ENCODE peak calls at places on chromosomes 7 and 10, in five cellular contexts. Z is lower leg skin; P is stimulated activated naive CD4-positive, alpha-beta T cell; W is memory B cell; Q is renal cortical epithelial cell. M is an unnamed sample.

GRCh38 chr7:139618482-139619366 is 95.2 kb downstream of the CLEC2L start:
- DNase-seq in P (peak; percentile 51), Q (no peak), Z (peak; percentile 79), W (no peak), M (no peak)

GRCh38 chr7:155369-156000 is 36.9 kb upstream of the FAM20C start:
- DNase-seq in Z (no peak), W (no peak), P (no peak), Q (peak; percentile 47), M (no peak)

GRCh38 chr10:90872648-90873020 is 860 bp downstream of the RPP30 start:
- DNase-seq in P (no peak), W (no peak), Z (no peak), Q (no peak), M (no peak)

GRCh38 chr7:28685660-28686417 is 272.3 kb downstream of the TRIL start:
- DNase-seq in W (peak; percentile 33), Z (peak; percentile 97), P (peak; percentile 2), Q (peak; percentile 99), M (peak; percentile 97)

GRCh38 chr7:123231060-123232000 is 31.6 kb upstream of the SLC13A1 start:
- DNase-seq in W (no peak), Q (no peak), Z (no peak), P (no peak), M (no peak)

GRCh38 chr10:70247360-70247759 is 14.1 kb upstream of the PPA1 start:
- DNase-seq in P (no peak), Z (no peak), W (no peak), Q (no peak), M (no peak)

GRCh38 chr7:127251458-127252379 is 1.0 kb downstream of the GRM8 start:
- DNase-seq in P (no peak), W (peak; percentile 22), Q (no peak), Z (no peak), M (no peak)

GRCh38 chr7:155204744-155205367 is 92.8 kb upstream of the INSIG1 start:
- DNase-seq in W (no peak), P (no peak), Q (peak; percentile 54), Z (peak; percentile 72), M (no peak)

GRCh38 chr7:43092819-43093218 is 19.6 kb upstream of the HECW1 start:
- DNase-seq in Q (no peak), Z (no peak), P (no peak), W (no peak), M (no peak)

GRCh38 chr7:73442222-73442902 is 8.8 kb downstream of the FZD9 start:
- DNase-seq in Z (peak; percentile 25), Q (no peak), W (no peak), P (no peak), M (no peak)

GRCh38 chr10:132881186-132881920 is 61.0 kb downstream of the CFAP46 start:
- DNase-seq in Z (peak; percentile 66), P (no peak), W (no peak), Q (no peak), M (no peak)

GRCh38 chr7:157404845-157405481 is 68.2 kb downstream of the DNAJB6 start:
- DNase-seq in W (no peak), Z (no peak), Q (peak; percentile 61), P (no peak), M (peak; percentile 76)

GRCh38 chr7:108351715-108352114 is 104.5 kb downstream of the NRCAM start:
- DNase-seq in W (no peak), Q (no peak), Z (no peak), P (no peak), M (no peak)

GRCh38 chr10:72310636-72311035 is 36.9 kb downstream of the DDIT4 start:
- DNase-seq in Q (peak; percentile 55), P (no peak), W (no peak), Z (no peak), M (no peak)

GRCh38 chr10:33046792-33047191 is 88.8 kb upstream of the ITGB1 start:
- DNase-seq in P (no peak), W (no peak), Q (no peak), Z (no peak), M (no peak)

GRCh38 chr7:151453326-151453791 is 13.4 kb upstream of the CRYGN start:
- DNase-seq in Q (no peak), P (no peak), W (no peak), Z (peak; percentile 76), M (peak; percentile 56)

GRCh38 chr10:104622598-104623209 is 18.4 kb upstream of the SORCS3 start:
- DNase-seq in Q (peak; percentile 24), W (no peak), P (no peak), Z (no peak), M (no peak)

GRCh38 chr10:70191161-70191770 is 21.0 kb upstream of the SAR1A start:
- DNase-seq in Z (no peak), Q (peak; percentile 81), W (no peak), P (no peak), M (no peak)

GRCh38 chr10:6522230-6522629 is 57.8 kb downstream of the PRKCQ start:
- DNase-seq in P (no peak), W (no peak), Q (peak; percentile 58), Z (no peak), M (no peak)

GRCh38 chr7:115208710-115209540 is 287.0 kb downstream of the MDFIC start:
- DNase-seq in P (no peak), Z (no peak), Q (peak; percentile 16), W (no peak), M (no peak)

GRCh38 chr10:32377458-32378370 is 30.8 kb upstream of the EPC1 start:
- DNase-seq in Q (peak; percentile 51), Z (no peak), W (no peak), P (peak; percentile 76), M (no peak)

GRCh38 chr7:117308891-117309290 is 14.0 kb downstream of the WNT2 start:
- DNase-seq in W (no peak), Z (no peak), Q (no peak), P (no peak), M (no peak)

GRCh38 chr7:154872811-154873570 is 129.9 kb downstream of the PAXIP1 start:
- DNase-seq in Z (no peak), W (no peak), Q (no peak), P (no peak), M (no peak)

GRCh38 chr7:43302773-43303172 is 190.3 kb downstream of the HECW1 start:
- DNase-seq in Z (no peak), P (no peak), W (no peak), Q (no peak), M (no peak)

GRCh38 chr7:141558544-141559183 is 7.5 kb downstream of the AGK start:
- DNase-seq in Q (no peak), P (no peak), W (no peak), Z (no peak), M (no peak)

GRCh38 chr10:131840788-131841118 is 60.1 kb upstream of the PPP2R2D start:
- DNase-seq in Q (no peak), Z (no peak), W (no peak), P (no peak), M (no peak)

GRCh38 chr7:84216477-84216876 is 21.9 kb upstream of the SEMA3A start:
- DNase-seq in Q (no peak), W (no peak), Z (no peak), P (no peak), M (no peak)

M was measured in right atrium auricular region.